ENCODE peak calls at places on chromosomes 2 and 18, in five cellular contexts. One of them, this sample, is unnamed.

GRCh38 chr2:215435809-215436704 is at the start of gene FN1:
- DNase-seq in GM23338: peak
- DNase-seq in IMR-90: peak
- DNase-seq in CD4-positive, alpha-beta T cell: peak
- DNase-seq in breast epithelium: peak
- DNase-seq in this sample: peak

GRCh38 chr2:33373986-33374385 is 102.5 kb upstream of the RASGRP3 start:
- DNase-seq in CD4-positive, alpha-beta T cell: no peak
- DNase-seq in GM23338: no peak
- DNase-seq in IMR-90: peak
- DNase-seq in breast epithelium: no peak
- DNase-seq in this sample: peak

GRCh38 chr2:181738074-181738473 is 57.8 kb upstream of the NEUROD1 start:
- DNase-seq in CD4-positive, alpha-beta T cell: no peak
- DNase-seq in breast epithelium: no peak
- DNase-seq in GM23338: peak
- DNase-seq in IMR-90: peak
- DNase-seq in this sample: peak

GRCh38 chr18:33839452-33840225 is 261.6 kb downstream of the ASXL3 start:
- DNase-seq in CD4-positive, alpha-beta T cell: no peak
- DNase-seq in GM23338: peak
- DNase-seq in IMR-90: peak
- DNase-seq in breast epithelium: no peak
- DNase-seq in this sample: peak

GRCh38 chr2:133780099-133780996 is 212.1 kb upstream of the NCKAP5 start:
- DNase-seq in GM23338: peak
- DNase-seq in IMR-90: peak
- DNase-seq in CD4-positive, alpha-beta T cell: no peak
- DNase-seq in breast epithelium: no peak
- DNase-seq in this sample: peak

GRCh38 chr18:48036191-48036590 is 105.7 kb upstream of the SMAD2 start:
- DNase-seq in GM23338: no peak
- DNase-seq in breast epithelium: peak
- DNase-seq in CD4-positive, alpha-beta T cell: no peak
- DNase-seq in IMR-90: no peak
- DNase-seq in this sample: no peak

GRCh38 chr2:36079793-36080192 is 275.8 kb upstream of the CRIM1 start:
- DNase-seq in CD4-positive, alpha-beta T cell: no peak
- DNase-seq in breast epithelium: no peak
- DNase-seq in GM23338: no peak
- DNase-seq in IMR-90: no peak
- DNase-seq in this sample: no peak

GRCh38 chr18:31072175-31072574 is 29.6 kb upstream of the DSC3 start:
- DNase-seq in GM23338: no peak
- DNase-seq in breast epithelium: no peak
- DNase-seq in IMR-90: no peak
- DNase-seq in CD4-positive, alpha-beta T cell: no peak
- DNase-seq in this sample: no peak

GRCh38 chr2:27042159-27042661 is 9.3 kb upstream of the AGBL5 start:
- DNase-seq in IMR-90: no peak
- DNase-seq in breast epithelium: no peak
- DNase-seq in GM23338: no peak
- DNase-seq in CD4-positive, alpha-beta T cell: no peak
- DNase-seq in this sample: no peak

GRCh38 chr2:100964706-100965269 is 37.3 kb upstream of the RPL31 start:
- DNase-seq in breast epithelium: no peak
- DNase-seq in GM23338: no peak
- DNase-seq in IMR-90: no peak
- DNase-seq in CD4-positive, alpha-beta T cell: no peak
- DNase-seq in this sample: no peak

GRCh38 chr2:197996583-197996982 is 192.2 kb downstream of the PLCL1 start:
- DNase-seq in CD4-positive, alpha-beta T cell: no peak
- DNase-seq in GM23338: no peak
- DNase-seq in IMR-90: no peak
- DNase-seq in breast epithelium: no peak
- DNase-seq in this sample: no peak

GRCh38 chr2:227613272-227613660 is 1.4 kb downstream of the SCYGR3 start:
- DNase-seq in breast epithelium: no peak
- DNase-seq in IMR-90: no peak
- DNase-seq in GM23338: no peak
- DNase-seq in CD4-positive, alpha-beta T cell: no peak
- DNase-seq in this sample: no peak

GRCh38 chr2:53969285-53970094 is 1.3 kb downstream of the PSME4 start:
- DNase-seq in GM23338: no peak
- DNase-seq in CD4-positive, alpha-beta T cell: no peak
- DNase-seq in breast epithelium: no peak
- DNase-seq in IMR-90: peak
- DNase-seq in this sample: peak

GRCh38 chr2:208165059-208165458 is 1.7 kb upstream of the CRYGA start:
- DNase-seq in CD4-positive, alpha-beta T cell: no peak
- DNase-seq in GM23338: no peak
- DNase-seq in IMR-90: no peak
- DNase-seq in breast epithelium: no peak
- DNase-seq in this sample: no peak

GRCh38 chr2:174356347-174356746 is 21.6 kb downstream of the SP9 start:
- DNase-seq in GM23338: no peak
- DNase-seq in breast epithelium: no peak
- DNase-seq in IMR-90: no peak
- DNase-seq in CD4-positive, alpha-beta T cell: no peak
- DNase-seq in this sample: no peak

GRCh38 chr2:89780318-89780717 is 1088.8 kb downstream of the RPIA start:
- DNase-seq in IMR-90: no peak
- DNase-seq in breast epithelium: no peak
- DNase-seq in GM23338: no peak
- DNase-seq in CD4-positive, alpha-beta T cell: no peak
- DNase-seq in this sample: no peak

GRCh38 chr2:75476778-75477177 is 84.0 kb downstream of the EVA1A start:
- DNase-seq in breast epithelium: no peak
- DNase-seq in CD4-positive, alpha-beta T cell: no peak
- DNase-seq in GM23338: no peak
- DNase-seq in IMR-90: peak
- DNase-seq in this sample: peak

GRCh38 chr2:75481041-75481836 is 79.5 kb downstream of the EVA1A start:
- DNase-seq in GM23338: peak
- DNase-seq in CD4-positive, alpha-beta T cell: no peak
- DNase-seq in IMR-90: peak
- DNase-seq in breast epithelium: no peak
- DNase-seq in this sample: peak

GRCh38 chr2:75483878-75484277 is 76.9 kb downstream of the EVA1A start:
- DNase-seq in IMR-90: no peak
- DNase-seq in CD4-positive, alpha-beta T cell: no peak
- DNase-seq in breast epithelium: no peak
- DNase-seq in GM23338: no peak
- DNase-seq in this sample: no peak

GRCh38 chr2:75484840-75485239 is 75.9 kb downstream of the EVA1A start:
- DNase-seq in IMR-90: no peak
- DNase-seq in CD4-positive, alpha-beta T cell: no peak
- DNase-seq in breast epithelium: no peak
- DNase-seq in GM23338: no peak
- DNase-seq in this sample: no peak

DNA sequence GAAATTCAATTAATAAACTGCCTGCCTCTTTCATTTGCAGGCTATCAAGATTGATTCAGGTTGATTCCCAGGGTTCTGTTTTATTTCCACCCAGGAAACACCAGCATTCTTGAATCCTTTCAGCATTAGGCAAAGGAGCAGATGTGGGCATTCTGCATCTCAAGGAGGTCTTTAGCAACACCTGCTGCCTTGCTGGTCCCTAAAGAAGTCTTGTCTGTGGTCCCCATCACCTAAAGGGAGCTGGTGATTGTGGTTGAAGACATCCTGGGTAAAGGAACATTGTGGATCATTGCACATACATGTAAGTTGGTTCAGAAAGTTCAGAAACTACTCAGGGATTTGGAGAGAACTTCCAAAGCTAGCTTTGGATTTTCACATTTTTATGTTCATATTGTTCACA is 78.3 kb downstream of the EVA1A start:
- DNase-seq in IMR-90: no peak
- DNase-seq in CD4-positive, alpha-beta T cell: no peak
- DNase-seq in GM23338: no peak
- DNase-seq in breast epithelium: no peak
- DNase-seq in this sample: no peak
- TF ChIP-seq CTCF in IMR-90: no peak
- TF ChIP-seq CTCF in CD4-positive, alpha-beta T cell: no peak
- TF ChIP-seq CTCF in GM23338: no peak
- TF ChIP-seq CTCF in breast epithelium: no peak
- TF ChIP-seq CTCF in this sample: no peak

GRCh38 chr2:16671760-16672159 is 6.1 kb upstream of the CYRIA start:
- DNase-seq in IMR-90: peak
- DNase-seq in GM23338: no peak
- DNase-seq in breast epithelium: no peak
- DNase-seq in CD4-positive, alpha-beta T cell: no peak
- DNase-seq in this sample: peak

GRCh38 chr2:16674154-16674553 is 8.5 kb upstream of the CYRIA start:
- DNase-seq in CD4-positive, alpha-beta T cell: no peak
- DNase-seq in GM23338: no peak
- DNase-seq in breast epithelium: no peak
- DNase-seq in IMR-90: no peak
- DNase-seq in this sample: no peak

GRCh38 chr2:16678964-16679363 is 13.3 kb upstream of the CYRIA start:
- DNase-seq in IMR-90: no peak
- DNase-seq in GM23338: no peak
- DNase-seq in CD4-positive, alpha-beta T cell: no peak
- DNase-seq in breast epithelium: no peak
- DNase-seq in this sample: no peak

GRCh38 chr2:16677875-16678274 is 12.2 kb upstream of the CYRIA start:
- DNase-seq in breast epithelium: no peak
- DNase-seq in GM23338: no peak
- DNase-seq in CD4-positive, alpha-beta T cell: no peak
- DNase-seq in IMR-90: no peak
- DNase-seq in this sample: no peak

GRCh38 chr2:16675781-16676180 is 10.1 kb upstream of the CYRIA start:
- DNase-seq in IMR-90: no peak
- DNase-seq in CD4-positive, alpha-beta T cell: no peak
- DNase-seq in breast epithelium: no peak
- DNase-seq in GM23338: no peak
- DNase-seq in this sample: no peak
- TF ChIP-seq CTCF in IMR-90: no peak
- TF ChIP-seq CTCF in CD4-positive, alpha-beta T cell: no peak
- TF ChIP-seq CTCF in breast epithelium: no peak
- TF ChIP-seq CTCF in GM23338: no peak
- TF ChIP-seq CTCF in this sample: no peak

DNA sequence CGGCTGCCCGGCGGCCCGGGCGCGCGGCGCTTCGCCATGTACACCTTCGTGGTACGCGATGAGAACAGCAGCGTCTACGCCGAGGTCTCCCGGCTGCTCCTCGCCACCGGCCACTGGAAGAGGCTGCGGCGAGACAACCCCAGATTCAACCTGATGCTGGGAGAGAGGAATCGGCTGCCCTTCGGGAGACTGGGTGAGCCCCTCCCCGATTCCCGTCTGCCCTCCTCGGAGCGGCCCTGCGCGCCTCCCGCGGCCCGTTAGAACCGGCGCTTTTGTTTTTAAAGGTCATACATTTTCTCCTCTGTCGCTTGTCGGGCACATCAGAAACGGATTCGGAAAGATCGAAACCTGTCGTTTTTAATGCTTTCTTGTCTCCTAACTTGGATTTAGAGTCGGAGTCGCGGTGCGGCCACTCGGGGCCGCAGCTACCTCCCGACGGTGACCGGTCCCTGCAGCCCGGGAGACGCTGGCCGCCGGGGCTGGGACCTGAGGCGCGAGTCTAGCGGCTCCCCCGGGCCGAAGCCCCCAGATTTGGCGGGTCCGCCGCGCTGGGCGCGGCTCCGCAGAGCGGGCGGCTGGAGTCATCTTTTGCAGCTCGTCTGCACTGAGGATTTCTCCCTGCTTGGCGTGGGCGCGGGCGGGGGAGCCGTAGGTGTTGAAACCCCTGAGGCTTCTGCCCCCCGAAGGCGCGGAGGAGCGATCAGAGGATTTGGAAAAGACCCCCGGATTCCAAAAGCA is 522 bp downstream of the TTL start:
- DNase-seq in GM23338: peak
- DNase-seq in breast epithelium: no peak
- DNase-seq in CD4-positive, alpha-beta T cell: peak
- DNase-seq in IMR-90: peak
- DNase-seq in this sample: peak
- TF ChIP-seq CTCF in GM23338: no peak
- TF ChIP-seq CTCF in breast epithelium: no peak
- TF ChIP-seq CTCF in CD4-positive, alpha-beta T cell: no peak
- TF ChIP-seq CTCF in IMR-90: no peak
- TF ChIP-seq CTCF in this sample: no peak

GRCh38 chr2:124915567-124915966 is 890.5 kb downstream of the CNTNAP5 start:
- DNase-seq in CD4-positive, alpha-beta T cell: no peak
- DNase-seq in breast epithelium: no peak
- DNase-seq in IMR-90: no peak
- DNase-seq in GM23338: peak
- DNase-seq in this sample: no peak
- TF ChIP-seq CTCF in CD4-positive, alpha-beta T cell: no peak
- TF ChIP-seq CTCF in breast epithelium: no peak
- TF ChIP-seq CTCF in IMR-90: no peak
- TF ChIP-seq CTCF in GM23338: peak
- TF ChIP-seq CTCF in this sample: no peak

GRCh38 chr2:69797836-69798465 is 31.5 kb upstream of the GMCL1 start:
- DNase-seq in CD4-positive, alpha-beta T cell: no peak
- DNase-seq in breast epithelium: no peak
- DNase-seq in GM23338: peak
- DNase-seq in IMR-90: no peak
- DNase-seq in this sample: no peak
- TF ChIP-seq CTCF in CD4-positive, alpha-beta T cell: no peak
- TF ChIP-seq CTCF in breast epithelium: no peak
- TF ChIP-seq CTCF in GM23338: no peak
- TF ChIP-seq CTCF in IMR-90: no peak
- TF ChIP-seq CTCF in this sample: no peak

GRCh38 chr2:25292408-25292807 is 49.3 kb downstream of the DNMT3A start:
- DNase-seq in breast epithelium: no peak
- DNase-seq in CD4-positive, alpha-beta T cell: no peak
- DNase-seq in GM23338: no peak
- DNase-seq in IMR-90: no peak
- DNase-seq in this sample: no peak

GRCh38 chr2:25293145-25293544 is 48.6 kb downstream of the DNMT3A start:
- DNase-seq in breast epithelium: no peak
- DNase-seq in CD4-positive, alpha-beta T cell: no peak
- DNase-seq in GM23338: no peak
- DNase-seq in IMR-90: peak
- DNase-seq in this sample: peak

GRCh38 chr2:25295654-25296053 is 46.1 kb downstream of the DNMT3A start:
- DNase-seq in IMR-90: no peak
- DNase-seq in breast epithelium: no peak
- DNase-seq in CD4-positive, alpha-beta T cell: no peak
- DNase-seq in GM23338: no peak
- DNase-seq in this sample: no peak

GRCh38 chr2:25294573-25295462 is 46.9 kb downstream of the DNMT3A start:
- DNase-seq in GM23338: no peak
- DNase-seq in breast epithelium: peak
- DNase-seq in IMR-90: peak
- DNase-seq in CD4-positive, alpha-beta T cell: peak
- DNase-seq in this sample: peak

GRCh38 chr2:25293958-25294513 is 47.7 kb downstream of the DNMT3A start:
- DNase-seq in CD4-positive, alpha-beta T cell: peak
- DNase-seq in GM23338: no peak
- DNase-seq in breast epithelium: no peak
- DNase-seq in IMR-90: no peak
- DNase-seq in this sample: no peak
- TF ChIP-seq CTCF in CD4-positive, alpha-beta T cell: no peak
- TF ChIP-seq CTCF in GM23338: peak
- TF ChIP-seq CTCF in breast epithelium: no peak
- TF ChIP-seq CTCF in IMR-90: no peak
- TF ChIP-seq CTCF in this sample: no peak